ENCODE peak calls at places on chromosome 15, in four cellular contexts. U is K562, Q is HepG2, C is HCT116. J is an unnamed sample.

GRCh38 chr15:101541501-101542292 is 52.2 kb upstream of the PCSK6 start:
- DNase-seq in Q (no peak), U (no peak), C (no peak), J (no peak)

GRCh38 chr15:66214236-66214635 is 39.3 kb downstream of the MEGF11 start:
- DNase-seq in C (no peak), U (no peak), Q (no peak), J (no peak)

GRCh38 chr15:34838282-34838681 is 42.9 kb upstream of the ACTC1 start:
- DNase-seq in U (no peak), C (no peak), Q (no peak), J (no peak)

GRCh38 chr15:29133321-29133720 is 136.3 kb downstream of the NSMCE3 start:
- DNase-seq in U (no peak), Q (no peak), C (no peak), J (no peak)

GRCh38 chr15:74506515-74506840 is 34.5 kb upstream of the ARID3B start:
- DNase-seq in Q (no peak), C (no peak), U (no peak), J (no peak)

GRCh38 chr15:60583946-60584345 is 105.0 kb upstream of the ICE2 start:
- DNase-seq in U (no peak), Q (peak; percentile 62), C (no peak), J (no peak)

GRCh38 chr15:72994778-72995177 is 57.5 kb upstream of the NEO1 start:
- DNase-seq in C (no peak), U (no peak), Q (no peak), J (no peak)

GRCh38 chr15:32851619-32852416 is 134.0 kb downstream of the GREM1 start:
- DNase-seq in U (no peak), Q (no peak), C (no peak), J (no peak)

GRCh38 chr15:68384451-68385239 is 47.3 kb downstream of the ITGA11 start:
- DNase-seq in C (no peak), Q (no peak), U (no peak), J (no peak)

GRCh38 chr15:56291741-56292140 is 48.1 kb upstream of the RFX7 start:
- DNase-seq in Q (no peak), C (no peak), U (no peak), J (no peak)

GRCh38 chr15:28094732-28095521 is 4.2 kb downstream of the OCA2 start:
- DNase-seq in Q (no peak), U (no peak), C (no peak), J (no peak)
- TF ChIP-seq TCF7L2 in Q (no peak), U (no peak), C (no peak), J (no peak)

GRCh38 chr15:92579486-92579885 is 76.1 kb downstream of the FAM174B start:
- DNase-seq in C (no peak), Q (no peak), U (no peak), J (no peak)
- H3K27ac ChIP-seq in C (no peak overlapping the region), Q (no peak overlapping the region), U (no peak overlapping the region), J (no peak overlapping the region)

GRCh38 chr15:52488830-52489229 is 39.9 kb downstream of the MYO5A start:
- DNase-seq in U (no peak), C (no peak), Q (no peak), J (no peak)
- H3K4me1 ChIP-seq in U (no peaks in the 10 kb centered on the region), C (no peaks in the 10 kb centered on the region), Q (peaks cover 7% of the 10 kb centered on the region), J (no peaks in the 10 kb centered on the region)

DNA sequence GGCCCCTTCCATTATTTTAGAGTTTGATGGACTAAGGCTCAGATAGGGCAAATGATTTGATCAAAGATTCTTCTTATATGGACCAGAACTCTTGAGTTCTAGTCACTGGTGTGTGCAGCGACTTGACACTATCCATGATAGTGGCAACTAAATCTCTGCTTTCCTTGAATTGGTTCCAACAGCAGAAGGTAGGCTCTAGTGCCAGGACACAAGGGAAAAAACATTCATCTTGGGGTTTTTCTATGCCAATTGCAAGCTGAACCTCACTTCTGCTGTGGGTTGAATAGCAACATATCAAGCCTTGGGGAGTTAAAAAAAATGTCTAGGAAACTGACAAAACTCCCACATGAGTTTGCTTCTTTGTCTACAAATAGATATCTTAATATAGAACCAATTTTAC is 35.1 kb downstream of the CTXND1 start:
- DNase-seq in Q (no peak), U (no peak), C (no peak), J (no peak)
- TF ChIP-seq TCF7L2 in Q (no peak), U (no peak), C (no peak), J (no peak)

J was measured in Panc1.